ENCODE peak calls at places on chromosomes 7 and 10, in five cellular contexts. One of them, this sample, is unnamed.
A peak's percentile ranks its signal among the peaks of the same experiment; 100 is the strongest.

GRCh38 chr10:78960316-78960800 is 108.4 kb upstream of the ZMIZ1 start:
- DNase-seq in epithelial cell of esophagus: peak; percentile 89
- DNase-seq in lower lobe of right lung: peak; percentile 70
- DNase-seq in IMR-90: peak; percentile 90
- DNase-seq in kidney: no peak
- DNase-seq in this sample: peak; percentile 91

GRCh38 chr10:111299037-111299436 is 222.2 kb downstream of the ADRA2A start:
- DNase-seq in epithelial cell of esophagus: no peak
- DNase-seq in IMR-90: no peak
- DNase-seq in lower lobe of right lung: no peak
- DNase-seq in kidney: no peak
- DNase-seq in this sample: no peak

GRCh38 chr10:64086083-64086772 is 565.0 kb downstream of the REEP3 start:
- DNase-seq in kidney: no peak
- DNase-seq in epithelial cell of esophagus: no peak
- DNase-seq in IMR-90: no peak
- DNase-seq in lower lobe of right lung: no peak
- DNase-seq in this sample: no peak

GRCh38 chr10:119653209-119653608 is 2.0 kb downstream of the BAG3 start:
- DNase-seq in lower lobe of right lung: no peak
- DNase-seq in epithelial cell of esophagus: no peak
- DNase-seq in kidney: no peak
- DNase-seq in IMR-90: peak; percentile 30
- DNase-seq in this sample: no peak

GRCh38 chr10:129744134-129744895 is 219.8 kb downstream of the EBF3 start:
- DNase-seq in lower lobe of right lung: no peak
- DNase-seq in epithelial cell of esophagus: no peak
- DNase-seq in IMR-90: no peak
- DNase-seq in kidney: peak; percentile 44
- DNase-seq in this sample: no peak

GRCh38 chr7:145511014-145511413 is 605.6 kb upstream of the CNTNAP2 start:
- DNase-seq in kidney: no peak
- DNase-seq in IMR-90: no peak
- DNase-seq in epithelial cell of esophagus: no peak
- DNase-seq in lower lobe of right lung: no peak
- DNase-seq in this sample: no peak

GRCh38 chr7:2607122-2607912 is 24.5 kb upstream of the TTYH3 start:
- DNase-seq in lower lobe of right lung: no peak
- DNase-seq in kidney: peak; percentile 89
- DNase-seq in IMR-90: no peak
- DNase-seq in epithelial cell of esophagus: no peak
- DNase-seq in this sample: no peak

GRCh38 chr10:110158051-110159005 is 49.1 kb upstream of the MXI1 start:
- DNase-seq in lower lobe of right lung: no peak
- DNase-seq in kidney: no peak
- DNase-seq in IMR-90: no peak
- DNase-seq in epithelial cell of esophagus: no peak
- DNase-seq in this sample: no peak

GRCh38 chr7:101058355-101058754 is 26.9 kb upstream of the TRIM56 start:
- DNase-seq in epithelial cell of esophagus: peak; percentile 39
- DNase-seq in kidney: peak; percentile 78
- DNase-seq in lower lobe of right lung: peak; percentile 51
- DNase-seq in IMR-90: peak; percentile 50
- DNase-seq in this sample: peak; percentile 61

GRCh38 chr7:23590529-23590928 is 6.7 kb upstream of the CCDC126 start:
- DNase-seq in IMR-90: no peak
- DNase-seq in kidney: no peak
- DNase-seq in lower lobe of right lung: no peak
- DNase-seq in epithelial cell of esophagus: no peak
- DNase-seq in this sample: no peak

GRCh38 chr10:6920072-6921019 is 340.3 kb upstream of the PRKCQ start:
- DNase-seq in lower lobe of right lung: peak; percentile 91
- DNase-seq in epithelial cell of esophagus: peak; percentile 73
- DNase-seq in IMR-90: peak; percentile 28
- DNase-seq in kidney: peak; percentile 88
- DNase-seq in this sample: peak; percentile 55

GRCh38 chr7:132489776-132490237 is 86.5 kb downstream of the PLXNA4 start:
- DNase-seq in epithelial cell of esophagus: no peak
- DNase-seq in IMR-90: no peak
- DNase-seq in lower lobe of right lung: no peak
- DNase-seq in kidney: no peak
- DNase-seq in this sample: no peak

GRCh38 chr10:63267414-63268138 is 134.4 kb downstream of the NRBF2 start:
- DNase-seq in epithelial cell of esophagus: peak; percentile 83
- DNase-seq in IMR-90: peak; percentile 94
- DNase-seq in kidney: no peak
- DNase-seq in lower lobe of right lung: no peak
- DNase-seq in this sample: peak; percentile 89

GRCh38 chr7:148941598-148942280 is 57.6 kb upstream of the EZH2 start:
- DNase-seq in epithelial cell of esophagus: peak; percentile 82
- DNase-seq in lower lobe of right lung: peak; percentile 76
- DNase-seq in IMR-90: peak; percentile 52
- DNase-seq in kidney: peak; percentile 70
- DNase-seq in this sample: peak; percentile 53

GRCh38 chr7:123573371-123573770 is 15.8 kb upstream of the NDUFA5 start:
- DNase-seq in kidney: no peak
- DNase-seq in epithelial cell of esophagus: no peak
- DNase-seq in IMR-90: no peak
- DNase-seq in lower lobe of right lung: no peak
- DNase-seq in this sample: no peak

GRCh38 chr7:35035511-35035921 is 1.8 kb downstream of the DPY19L1 start:
- DNase-seq in lower lobe of right lung: no peak
- DNase-seq in epithelial cell of esophagus: peak; percentile 58
- DNase-seq in IMR-90: peak; percentile 56
- DNase-seq in kidney: no peak
- DNase-seq in this sample: peak; percentile 69

GRCh38 chr7:7647495-7648036 is 7.0 kb downstream of the UMAD1 start:
- DNase-seq in kidney: no peak
- DNase-seq in IMR-90: no peak
- DNase-seq in epithelial cell of esophagus: peak; percentile 24
- DNase-seq in lower lobe of right lung: no peak
- DNase-seq in this sample: no peak

DNA sequence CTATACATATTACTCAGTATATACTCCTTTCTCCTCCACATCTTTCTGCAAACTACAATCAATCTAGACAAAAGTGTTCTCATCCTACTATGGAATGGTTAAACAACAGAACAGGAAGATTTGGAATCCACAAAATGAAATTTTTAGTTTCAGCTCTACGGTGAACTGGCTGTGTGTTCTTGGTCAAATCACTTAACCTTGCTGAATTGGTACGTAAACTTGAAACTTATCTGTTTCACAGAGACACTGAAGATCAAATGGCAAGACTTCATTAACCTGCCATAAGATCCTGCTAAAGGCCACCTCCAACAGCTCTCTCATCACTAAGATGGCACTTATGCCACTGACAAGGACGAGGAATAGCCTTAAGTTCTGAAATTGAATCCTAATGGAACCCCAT is 1.5 kb downstream of the NUDCD3 start:
- DNase-seq in epithelial cell of esophagus: no peak
- DNase-seq in IMR-90: no peak
- DNase-seq in kidney: no peak
- DNase-seq in lower lobe of right lung: no peak
- DNase-seq in this sample: no peak
- H3K4me3 ChIP-seq in epithelial cell of esophagus: peak overlapping the region; percentile 80
- H3K4me3 ChIP-seq in IMR-90: peak overlapping the region; percentile 94
- H3K4me3 ChIP-seq in kidney: peak overlapping the region; percentile 84
- H3K4me3 ChIP-seq in lower lobe of right lung: peak overlapping the region; percentile 90
- H3K4me3 ChIP-seq in this sample: peak overlapping the region; percentile 86

DNA sequence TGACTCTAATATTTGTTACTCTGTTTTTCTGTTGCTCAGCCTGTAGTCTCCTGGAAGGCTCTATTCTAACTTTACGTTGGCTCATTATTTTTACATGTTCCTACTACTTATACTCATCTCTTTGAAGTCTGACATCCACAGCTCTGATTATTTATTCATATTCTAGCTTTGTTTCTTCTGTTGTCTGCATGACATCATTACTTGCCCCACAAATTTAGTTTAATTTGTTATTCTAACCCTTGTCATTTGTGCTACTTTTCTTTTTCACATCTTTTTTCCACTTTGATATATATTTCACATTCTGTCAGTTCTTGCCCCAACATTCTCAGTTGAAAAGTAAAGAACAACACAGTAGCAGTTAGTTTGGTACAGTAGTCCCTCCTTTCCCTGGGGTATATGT is 51.1 kb downstream of the KMT2E start:
- DNase-seq in lower lobe of right lung: no peak
- DNase-seq in IMR-90: no peak
- DNase-seq in kidney: no peak
- DNase-seq in epithelial cell of esophagus: no peak
- DNase-seq in this sample: no peak
- TF ChIP-seq CTCF in lower lobe of right lung: no peak
- TF ChIP-seq CTCF in IMR-90: no peak
- TF ChIP-seq CTCF in kidney: no peak
- TF ChIP-seq CTCF in epithelial cell of esophagus: no peak
- TF ChIP-seq CTCF in this sample: no peak

GRCh38 chr7:157851501-157852067 is 514.8 kb downstream of the DNAJB6 start:
- DNase-seq in IMR-90: no peak
- DNase-seq in epithelial cell of esophagus: no peak
- DNase-seq in lower lobe of right lung: peak; percentile 89
- DNase-seq in kidney: peak; percentile 76
- DNase-seq in this sample: no peak
- H3K4me3 ChIP-seq in IMR-90: no peak overlapping the region
- H3K4me3 ChIP-seq in epithelial cell of esophagus: no peak overlapping the region
- H3K4me3 ChIP-seq in lower lobe of right lung: peak overlapping the region; percentile 32
- H3K4me3 ChIP-seq in kidney: no peak overlapping the region
- H3K4me3 ChIP-seq in this sample: no peak overlapping the region

GRCh38 chr7:98733036-98733435 is 116.0 kb downstream of the NPTX2 start:
- DNase-seq in IMR-90: peak; percentile 6
- DNase-seq in kidney: no peak
- DNase-seq in epithelial cell of esophagus: peak; percentile 32
- DNase-seq in lower lobe of right lung: no peak
- DNase-seq in this sample: no peak
- TF ChIP-seq CTCF in IMR-90: no peak
- TF ChIP-seq CTCF in kidney: no peak
- TF ChIP-seq CTCF in epithelial cell of esophagus: peak; percentile 28
- TF ChIP-seq CTCF in lower lobe of right lung: peak; percentile 26
- TF ChIP-seq CTCF in this sample: peak; percentile 50

DNA sequence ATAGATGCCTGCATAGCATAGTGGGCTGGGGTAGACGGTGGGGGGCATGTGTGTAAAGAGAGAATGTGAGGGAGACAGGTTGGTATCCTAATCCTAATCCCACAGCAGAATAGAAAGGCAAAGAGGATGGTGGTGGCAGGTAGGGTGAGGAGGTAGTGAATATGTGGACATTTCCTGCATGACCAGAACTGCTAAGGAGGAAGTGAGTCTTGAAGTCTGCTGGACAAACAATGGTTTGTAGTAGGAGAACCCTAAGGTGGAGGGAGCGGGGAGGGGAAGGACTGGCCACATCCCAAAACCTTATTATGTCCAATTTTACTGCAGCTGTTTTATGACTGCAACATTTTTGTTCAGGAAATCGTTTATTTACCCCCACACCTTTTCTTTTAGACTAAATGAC is 279.7 kb downstream of the AUTS2 start:
- DNase-seq in IMR-90: no peak
- DNase-seq in kidney: no peak
- DNase-seq in epithelial cell of esophagus: no peak
- DNase-seq in lower lobe of right lung: no peak
- DNase-seq in this sample: no peak
- H3K4me3 ChIP-seq in IMR-90: no peak overlapping the region
- H3K4me3 ChIP-seq in kidney: no peak overlapping the region
- H3K4me3 ChIP-seq in epithelial cell of esophagus: no peak overlapping the region
- H3K4me3 ChIP-seq in lower lobe of right lung: no peak overlapping the region
- H3K4me3 ChIP-seq in this sample: no peak overlapping the region

GRCh38 chr7:42272793-42273665 is 36.0 kb upstream of the GLI3 start:
- DNase-seq in lower lobe of right lung: no peak
- DNase-seq in IMR-90: peak; percentile 59
- DNase-seq in epithelial cell of esophagus: peak; percentile 90
- DNase-seq in kidney: no peak
- DNase-seq in this sample: peak; percentile 43
- TF ChIP-seq CTCF in lower lobe of right lung: peak; percentile 16
- TF ChIP-seq CTCF in IMR-90: peak; percentile 43
- TF ChIP-seq CTCF in epithelial cell of esophagus: peak; percentile 83
- TF ChIP-seq CTCF in kidney: no peak
- TF ChIP-seq CTCF in this sample: peak; percentile 71

GRCh38 chr10:93435621-93436385 is 46.3 kb downstream of the MYOF start:
- DNase-seq in epithelial cell of esophagus: no peak
- DNase-seq in IMR-90: peak; percentile 43
- DNase-seq in lower lobe of right lung: no peak
- DNase-seq in kidney: no peak
- DNase-seq in this sample: peak; percentile 80

GRCh38 chr10:93436577-93436976 is 45.6 kb downstream of the MYOF start:
- DNase-seq in epithelial cell of esophagus: peak; percentile 34
- DNase-seq in kidney: no peak
- DNase-seq in IMR-90: peak; percentile 97
- DNase-seq in lower lobe of right lung: no peak
- DNase-seq in this sample: peak; percentile 99

GRCh38 chr10:93437000-93437945 is 44.9 kb downstream of the MYOF start:
- DNase-seq in kidney: peak; percentile 92
- DNase-seq in lower lobe of right lung: peak; percentile 81
- DNase-seq in epithelial cell of esophagus: peak; percentile 97
- DNase-seq in IMR-90: peak; percentile 99
- DNase-seq in this sample: peak; percentile 99

GRCh38 chr10:93438796-93439253 is 43.3 kb downstream of the MYOF start:
- DNase-seq in lower lobe of right lung: peak; percentile 66
- DNase-seq in IMR-90: no peak
- DNase-seq in kidney: peak; percentile 84
- DNase-seq in epithelial cell of esophagus: peak; percentile 89
- DNase-seq in this sample: no peak

GRCh38 chr10:93437946-93438795 is 44.0 kb downstream of the MYOF start:
- DNase-seq in IMR-90: peak; percentile 73
- DNase-seq in kidney: no peak
- DNase-seq in epithelial cell of esophagus: peak; percentile 37
- DNase-seq in lower lobe of right lung: no peak
- DNase-seq in this sample: peak; percentile 74
- H3K4me3 ChIP-seq in IMR-90: no peak overlapping the region
- H3K4me3 ChIP-seq in kidney: peak overlapping the region; percentile 1
- H3K4me3 ChIP-seq in epithelial cell of esophagus: no peak overlapping the region
- H3K4me3 ChIP-seq in lower lobe of right lung: no peak overlapping the region
- H3K4me3 ChIP-seq in this sample: no peak overlapping the region

This sample was measured in astrocyte of the spinal cord.